ENCODE peak calls at places on chromosome 9, in four cellular contexts. T, B, Q and K are unnamed samples.

GRCh38 chr9:86242012-86242411 is 17.4 kb downstream of the C9orf153 start:
- DNase-seq in Q (no peak), T (no peak), B (no peak), K (no peak)

GRCh38 chr9:34578241-34579096 is 11.1 kb downstream of the CNTFR start:
- DNase-seq in T (no peak), B (peak; percentile 85), Q (no peak), K (no peak)

GRCh38 chr9:135669616-135670285 is 6.6 kb downstream of the LCN9 start:
- DNase-seq in Q (no peak), T (no peak), B (peak; percentile 10), K (no peak)

GRCh38 chr9:128007566-128008138 is 26.9 kb upstream of the EEIG1 start:
- DNase-seq in Q (no peak), T (peak; percentile 51), B (peak; percentile 30), K (peak; percentile 66)

GRCh38 chr9:102069969-102070368 is 331.5 kb upstream of the GRIN3A start:
- DNase-seq in B (no peak), Q (no peak), T (no peak), K (no peak)

GRCh38 chr9:37529111-37529510 is 43.4 kb downstream of the POLR1E start:
- DNase-seq in Q (no peak), B (no peak), T (no peak), K (peak; percentile 40)

GRCh38 chr9:133351908-133352634 is 4.1 kb downstream of the RPL7A start:
- DNase-seq in B (peak; percentile 71), Q (peak; percentile 65), T (no peak), K (no peak)

GRCh38 chr9:87535817-87536539 is 38.3 kb downstream of the DAPK1 start:
- DNase-seq in T (no peak), Q (no peak), B (no peak), K (peak; percentile 80)

GRCh38 chr9:38423939-38424843 is at the start of gene IGFBPL1:
- DNase-seq in T (peak; percentile 36), B (peak; percentile 89), Q (no peak), K (no peak)

GRCh38 chr9:129938291-129938979 is 103.2 kb downstream of the USP20 start:
- DNase-seq in Q (no peak), B (no peak), T (no peak), K (no peak)

GRCh38 chr9:113463418-113464285 is at the start of gene RGS3:
- DNase-seq in T (peak; percentile 57), Q (peak; percentile 34), B (no peak), K (no peak)

DNA sequence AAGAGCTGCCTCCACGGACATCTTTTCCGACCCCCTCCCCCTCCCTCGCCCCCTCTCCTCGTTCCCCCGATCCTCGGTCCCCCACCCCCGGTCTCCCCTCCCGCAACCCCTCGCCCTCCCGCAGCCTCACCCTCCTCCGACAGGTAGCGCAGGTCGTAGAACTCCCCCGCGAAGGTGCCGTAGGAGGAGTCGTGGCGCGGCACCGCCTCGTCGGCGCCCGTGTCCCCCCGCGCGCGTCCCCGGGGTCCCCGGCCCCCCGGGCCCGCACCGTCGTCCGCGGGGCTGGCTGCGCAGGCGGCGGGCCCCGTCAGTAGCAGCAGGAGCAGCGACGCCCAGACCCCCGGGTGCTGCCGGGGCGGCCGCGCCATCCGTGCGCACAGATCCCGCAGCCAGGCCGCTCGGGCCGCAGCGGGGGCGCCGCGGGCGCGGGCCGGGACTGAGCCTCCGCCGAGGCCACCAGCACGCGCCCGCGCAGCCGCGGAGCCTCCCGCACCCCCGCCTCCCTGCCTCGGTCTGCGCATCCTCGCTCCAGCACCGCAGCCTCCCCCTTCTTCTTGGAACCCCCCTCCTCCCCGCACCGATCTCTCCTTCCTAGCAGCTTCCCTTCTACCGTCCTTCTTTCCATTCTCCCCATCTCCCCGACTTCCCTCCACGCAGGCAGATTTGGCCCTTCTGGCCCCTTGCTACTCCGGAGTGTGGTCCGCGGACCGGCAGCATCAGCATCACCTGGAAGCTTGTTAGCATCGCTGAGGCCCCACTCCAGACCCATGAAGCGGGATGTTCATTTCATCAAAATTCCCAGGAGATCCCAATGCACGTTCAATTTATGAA is at the start of gene FRRS1L:
- DNase-seq in Q (no peak), B (peak; percentile 91), T (no peak), K (no peak)
- TF ChIP-seq NRF1 in Q (no peak), B (peak; percentile 60), T (no peak), K (no peak)

DNA sequence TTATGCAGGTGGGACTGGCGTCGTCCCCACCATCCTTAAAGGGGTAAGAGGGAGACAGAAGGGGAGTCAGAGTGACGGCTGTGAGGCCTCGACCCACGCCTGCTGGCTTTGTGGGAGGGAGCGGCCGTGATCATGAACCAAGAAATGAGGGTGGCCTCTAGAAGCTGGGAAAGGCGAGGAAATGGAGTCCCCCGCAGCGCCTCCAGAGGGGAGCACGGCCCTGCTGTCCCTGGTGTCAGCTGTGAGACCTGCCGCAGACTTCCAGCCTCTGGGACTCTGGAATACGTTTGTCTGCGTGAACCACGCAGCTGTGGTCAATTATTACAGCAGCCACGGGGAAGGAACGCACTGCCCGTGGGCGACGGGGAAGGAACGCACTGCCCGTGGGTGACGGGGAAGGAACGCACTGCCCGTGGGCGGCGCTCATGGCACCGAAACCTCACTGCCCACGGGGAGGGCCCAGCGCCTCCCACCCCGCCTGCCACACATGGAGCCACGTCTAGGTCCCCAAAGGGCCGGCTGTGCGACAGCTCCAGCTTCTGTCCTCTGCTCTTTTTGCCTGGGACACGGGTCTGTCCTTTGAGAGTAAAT is 108.8 kb upstream of the RAPGEF1 start:
- DNase-seq in B (no peak), Q (no peak), T (no peak), K (no peak)
- TF ChIP-seq CTCF in B (no peak), Q (no peak), T (no peak), K (no peak)

DNA sequence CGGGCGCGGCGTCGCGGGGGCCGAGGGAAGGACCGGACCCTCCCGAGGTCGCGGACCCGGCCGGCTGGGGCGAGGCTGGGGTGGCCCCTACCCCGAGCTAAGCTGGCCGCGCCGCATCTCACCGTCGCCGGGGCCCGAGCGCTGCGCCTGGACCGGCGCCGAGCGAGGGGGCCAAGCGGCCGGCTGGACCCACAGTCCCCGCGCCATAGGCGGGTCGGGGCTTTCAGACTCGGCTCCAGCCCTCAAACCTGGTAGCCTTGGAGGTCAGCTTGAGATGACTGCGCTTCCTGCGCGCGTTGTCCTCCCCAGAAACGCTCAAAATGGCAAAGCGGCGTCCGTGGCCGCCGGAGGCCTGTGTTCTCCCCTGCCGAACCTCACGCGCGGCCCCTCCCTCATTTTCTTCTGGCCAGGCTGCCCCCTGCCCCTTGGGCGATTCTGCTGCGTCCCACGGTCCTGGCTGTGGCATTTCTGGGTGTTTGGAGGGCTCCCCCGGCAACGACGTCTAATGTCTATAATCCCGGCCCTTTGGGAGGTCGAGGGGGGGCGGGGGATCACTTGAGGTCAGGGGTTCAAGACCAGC is 8.7 kb upstream of the GRIN1 start:
- DNase-seq in B (peak; percentile 72), T (no peak), Q (no peak), K (no peak)
- TF ChIP-seq NRF1 in B (no peak), T (no peak), Q (no peak), K (no peak)

DNA sequence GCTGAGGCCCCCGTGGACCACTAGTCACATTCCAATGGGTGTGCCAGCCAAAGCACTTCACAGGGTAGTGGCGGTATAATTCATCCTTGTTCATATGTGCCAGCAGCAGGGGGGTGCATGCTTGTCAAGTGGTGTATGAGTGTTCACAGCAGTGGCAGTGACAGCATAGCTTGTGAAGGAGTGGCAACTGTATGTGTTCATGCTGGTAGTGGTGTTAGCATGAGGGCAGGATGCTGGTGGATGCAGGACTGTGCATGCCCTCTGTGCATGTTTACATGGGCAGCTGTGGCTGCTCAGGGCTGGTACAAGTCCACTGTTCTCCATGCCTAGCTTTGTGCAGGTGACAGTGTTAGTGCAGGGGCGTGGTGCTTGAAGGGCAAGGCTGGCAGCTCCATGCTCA is 253.4 kb upstream of the DMAC1 start:
- DNase-seq in B (no peak), Q (no peak), T (no peak), K (no peak)
- TF ChIP-seq CTCF in B (no peak), Q (no peak), T (no peak), K (no peak)

DNA sequence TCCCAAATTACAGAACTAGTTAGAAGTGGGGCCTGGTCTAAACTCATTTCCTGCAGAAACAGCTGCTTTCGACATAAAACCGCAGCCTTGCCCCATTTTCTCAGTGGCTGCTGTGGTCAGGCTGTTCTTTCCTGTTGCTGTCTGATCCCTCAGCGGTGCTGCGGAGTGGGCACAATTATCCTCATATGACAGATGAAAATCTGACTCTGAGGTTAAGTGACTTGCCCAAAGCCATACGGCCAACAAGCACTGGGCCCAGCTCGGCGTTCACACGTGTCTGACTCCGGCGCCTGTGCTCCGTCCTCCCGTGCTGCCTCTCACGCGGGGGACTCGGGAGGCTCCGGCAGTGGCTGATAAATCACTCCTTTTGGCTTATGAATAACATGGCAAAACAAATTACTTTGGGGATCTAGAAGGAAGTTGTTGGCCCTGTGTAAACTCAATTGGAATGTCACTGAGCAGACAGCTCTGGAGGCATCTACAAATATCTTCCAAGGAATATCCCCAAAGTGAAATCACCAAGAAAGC is 142.6 kb upstream of the LMX1B start:
- DNase-seq in Q (no peak), T (no peak), B (no peak), K (peak; percentile 52)
- TF ChIP-seq NRF1 in Q (no peak), T (no peak), B (no peak), K (no peak)

DNA sequence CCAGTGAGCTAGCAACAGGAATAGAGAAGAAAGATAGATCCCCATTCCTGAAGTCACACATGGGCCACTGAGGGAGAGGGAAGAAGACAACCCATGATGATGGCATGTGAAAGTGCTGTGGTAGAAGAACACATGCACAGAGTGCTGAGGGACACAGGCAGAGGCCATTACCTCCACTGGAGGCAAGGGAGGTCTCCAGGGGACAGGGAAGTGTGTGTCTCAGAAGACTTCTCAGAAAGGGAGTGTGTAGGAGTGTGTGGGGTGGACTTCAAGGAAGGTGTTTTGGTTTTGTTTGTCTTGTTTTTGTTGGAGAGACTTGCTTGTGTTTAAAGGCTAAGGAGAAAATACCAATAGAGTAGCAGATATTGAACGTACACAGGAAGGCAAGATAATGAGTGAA is 77.0 kb upstream of the SMARCA2 start:
- DNase-seq in Q (no peak), T (no peak), B (no peak), K (no peak)
- TF ChIP-seq CTCF in Q (no peak), T (no peak), B (no peak), K (no peak)

DNA sequence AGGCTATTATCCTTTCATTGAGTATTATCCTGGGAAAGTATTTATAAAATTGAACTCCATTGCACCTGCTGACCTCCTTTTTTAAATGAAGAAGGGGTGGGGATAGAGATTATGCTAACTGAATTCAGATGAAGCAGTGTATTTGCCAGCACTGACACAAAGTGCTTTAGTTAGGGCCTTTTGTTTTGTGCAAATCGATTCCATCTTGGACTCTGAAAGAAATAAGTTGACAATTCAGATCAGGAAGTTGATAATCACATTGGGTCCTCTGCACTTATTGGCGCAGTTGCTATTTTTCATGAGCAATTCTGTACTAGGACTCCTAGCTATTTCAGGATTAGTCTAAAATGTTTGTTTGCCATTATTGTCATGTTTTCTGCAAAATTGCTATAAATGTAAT is 101.6 kb upstream of the FSD1L start:
- DNase-seq in Q (no peak), B (no peak), T (no peak), K (no peak)
- TF ChIP-seq NRF1 in Q (no peak), B (no peak), T (no peak), K (no peak)